ENCODE peak calls at places on chromosomes 4 and X, in five cellular contexts. E is NCI-H774, X is EH, N is amygdala, O is midbrain. L is an unnamed sample.

GRCh38 chr4:133865606-133866327 is 335.8 kb downstream of the PABPC4L start:
- DNase-seq in E (no peak), N (no peak), X (peak; percentile 93), O (no peak), L (no peak)

GRCh38 chr4:106329027-106329618 is 12.8 kb downstream of the AIMP1 start:
- DNase-seq in X (peak; percentile 55), O (peak; percentile 26), E (no peak), N (no peak), L (peak; percentile 29)

GRCh38 chr4:75745192-75745591 is 20.8 kb downstream of the USO1 start:
- DNase-seq in N (no peak), E (no peak), X (peak; percentile 64), O (no peak), L (no peak)

GRCh38 chrX:134453631-134454030 is 6.3 kb upstream of the HPRT1 start:
- DNase-seq in X (no peak), E (no peak), N (no peak), O (no peak), L (no peak)

GRCh38 chr4:184267673-184268573 is 50.2 kb upstream of the ENPP6 start:
- DNase-seq in X (peak; percentile 92), O (no peak), E (no peak), N (no peak), L (no peak)

GRCh38 chr4:163515198-163515597 is 20.7 kb downstream of the TMA16 start:
- DNase-seq in N (no peak), E (no peak), X (no peak), O (no peak), L (no peak)

GRCh38 chr4:109631709-109632108 is 71.5 kb downstream of the CASP6 start:
- DNase-seq in O (no peak), X (no peak), E (no peak), N (no peak), L (no peak)

GRCh38 chr4:188680667-188681063 is 541.4 kb downstream of the TRIML1 start:
- DNase-seq in N (no peak), X (no peak), O (no peak), E (no peak), L (no peak)

GRCh38 chr4:121642876-121643585 is 53.7 kb downstream of the ANXA5 start:
- DNase-seq in E (no peak), X (no peak), O (no peak), N (no peak), L (no peak)

GRCh38 chr4:146245899-146246298 is 31.6 kb downstream of the REELD1 start:
- DNase-seq in N (no peak), X (no peak), O (no peak), E (no peak), L (no peak)

GRCh38 chr4:40295572-40295971 is 39.6 kb upstream of the CHRNA9 start:
- DNase-seq in X (no peak), E (no peak), N (no peak), O (no peak), L (no peak)

GRCh38 chr4:37678624-37679023 is 7.6 kb downstream of the RELL1 start:
- DNase-seq in O (no peak), X (peak; percentile 36), N (no peak), E (no peak), L (no peak)

GRCh38 chr4:27098034-27098433 is 237.4 kb downstream of the STIM2 start:
- DNase-seq in X (no peak), E (no peak), N (no peak), O (no peak), L (no peak)

GRCh38 chr4:159229164-159229563 is 126.3 kb downstream of the RAPGEF2 start:
- DNase-seq in N (no peak), E (no peak), O (no peak), X (peak; percentile 95), L (no peak)

GRCh38 chrX:41705042-41705441 is 16.3 kb downstream of the GPR34 start:
- DNase-seq in O (no peak), X (no peak), E (no peak), N (no peak), L (no peak)

GRCh38 chrX:45172890-45173289 is 27.8 kb downstream of the DIPK2B start:
- DNase-seq in O (no peak), N (no peak), E (no peak), X (peak; percentile 7), L (peak; percentile 47)

GRCh38 chr4:167119392-167119791 is 114.9 kb downstream of the SPOCK3 start:
- DNase-seq in X (no peak), E (no peak), N (no peak), O (no peak), L (no peak)

GRCh38 chr4:48139688-48140087 is 5.6 kb upstream of the TXK start:
- DNase-seq in X (peak; percentile 70), N (no peak), E (no peak), O (no peak), L (no peak)

GRCh38 chrX:154541896-154542722 is 4.5 kb downstream of the G6PD start:
- DNase-seq in O (peak; percentile 22), E (no peak), X (peak; percentile 95), N (no peak), L (peak; percentile 32)

GRCh38 chr4:75849459-75849858 is 52.8 kb downstream of the PPEF2 start:
- DNase-seq in N (no peak), X (no peak), O (no peak), E (no peak), L (no peak)

GRCh38 chr4:122458625-122459024 is 2.1 kb upstream of the IL2 start:
- DNase-seq in E (no peak), O (no peak), N (no peak), X (peak; percentile 40), L (no peak)

GRCh38 chr4:163941221-163941865 is 446.9 kb downstream of the TMA16 start:
- DNase-seq in X (no peak), E (no peak), O (no peak), N (no peak), L (no peak)

L was measured in cerebellar cortex.